ENCODE peak calls at places on chromosomes 5 and 9, in four cellular contexts. H, D, F and Z are unnamed samples.

GRCh38 chr5:1465966-1466471 is 20.8 kb upstream of the SLC6A3 start:
- DNase-seq in F (no peak), H (no peak), D (no peak), Z (no peak)

GRCh38 chr9:113355197-113355596 is 5.9 kb downstream of the BSPRY start:
- DNase-seq in H (peak; percentile 29), D (no peak), F (no peak), Z (no peak)

GRCh38 chr5:12272389-12272788 is 368.1 kb upstream of the CTNND2 start:
- DNase-seq in H (peak; percentile 59), D (no peak), F (peak; percentile 8), Z (no peak)

GRCh38 chr5:150411245-150411979 is 1.3 kb downstream of the CD74 start:
- DNase-seq in F (peak; percentile 34), D (no peak), H (peak; percentile 21), Z (no peak)

GRCh38 chr9:73176450-73176875 is 24.8 kb downstream of the ANXA1 start:
- DNase-seq in D (no peak), H (no peak), F (no peak), Z (no peak)

GRCh38 chr9:131704195-131704983 is 35.5 kb downstream of the RAPGEF1 start:
- DNase-seq in F (no peak), D (no peak), H (no peak), Z (no peak)

GRCh38 chr9:99146574-99146973 is 41.7 kb downstream of the TGFBR1 start:
- DNase-seq in H (no peak), D (no peak), F (no peak), Z (peak; percentile 25)

GRCh38 chr5:42810905-42811590 is 644 bp downstream of the SELENOP start:
- DNase-seq in D (no peak), F (no peak), H (no peak), Z (no peak)

GRCh38 chr9:28915256-28915930 is 1342.1 kb upstream of the C9orf72 start:
- DNase-seq in D (no peak), F (peak; percentile 72), H (no peak), Z (no peak)

GRCh38 chr5:2399804-2400203 is 351.7 kb downstream of the IRX2 start:
- DNase-seq in F (no peak), H (no peak), D (no peak), Z (no peak)

GRCh38 chr5:32785639-32786216 is 74.6 kb downstream of the NPR3 start:
- DNase-seq in D (no peak), H (no peak), F (no peak), Z (no peak)

GRCh38 chr5:118447350-118447749 is 541.0 kb downstream of the DTWD2 start:
- DNase-seq in F (no peak), D (no peak), H (no peak), Z (no peak)

GRCh38 chr9:95316274-95316673 is 1.2 kb downstream of the FANCC start:
- DNase-seq in H (peak; percentile 28), D (no peak), F (no peak), Z (no peak)

GRCh38 chr5:72815580-72816296 is 723 bp upstream of the TNPO1 start:
- DNase-seq in D (no peak), F (no peak), H (no peak), Z (no peak)

GRCh38 chr5:142617416-142617815 is 68.5 kb downstream of the FGF1 start:
- DNase-seq in D (no peak), F (no peak), H (no peak), Z (no peak)

GRCh38 chr9:117034862-117035261 is 347.8 kb downstream of the TRIM32 start:
- DNase-seq in F (peak; percentile 26), H (peak; percentile 79), D (peak; percentile 36), Z (no peak)

GRCh38 chr9:98807070-98807810 is at the start of gene GALNT12:
- DNase-seq in H (peak; percentile 80), F (peak; percentile 68), D (no peak), Z (no peak)

GRCh38 chr5:113071401-113071800 is 94.8 kb downstream of the DCP2 start:
- DNase-seq in F (no peak), D (no peak), H (no peak), Z (no peak)

GRCh38 chr5:2912741-2913140 is 161.3 kb upstream of the IRX2 start:
- DNase-seq in F (no peak), H (no peak), D (no peak), Z (no peak)

GRCh38 chr5:7802855-7803254 is 48.1 kb downstream of the CFAP90 start:
- DNase-seq in H (no peak), F (no peak), D (no peak), Z (no peak)

GRCh38 chr5:16628376-16628775 is 11.6 kb upstream of the RETREG1 start:
- DNase-seq in F (no peak), H (no peak), D (no peak), Z (no peak)

GRCh38 chr5:164475339-164475977 is 970.0 kb downstream of the MAT2B start:
- DNase-seq in D (no peak), H (peak; percentile 13), F (peak; percentile 32), Z (peak; percentile 47)

GRCh38 chr5:76724871-76725270 is 8.9 kb downstream of the F2R start:
- DNase-seq in D (no peak), F (peak; percentile 10), H (no peak), Z (no peak)

GRCh38 chr9:113574381-113575262 is 111.1 kb downstream of the RGS3 start:
- DNase-seq in F (no peak), D (no peak), H (no peak), Z (no peak)

GRCh38 chr5:133049726-133050048 is 2.1 kb upstream of the HSPA4 start:
- DNase-seq in D (no peak), F (peak; percentile 37), H (no peak), Z (peak; percentile 53)

GRCh38 chr5:34742112-34742511 is 86.0 kb downstream of the RAI14 start:
- DNase-seq in F (no peak), H (no peak), D (no peak), Z (no peak)

GRCh38 chr5:15577132-15577531 is 77.2 kb downstream of the FBXL7 start:
- DNase-seq in H (no peak), F (no peak), D (no peak), Z (peak; percentile 46)

GRCh38 chr9:100229561-100229960 is 123.2 kb downstream of the TEX10 start:
- DNase-seq in F (no peak), D (no peak), H (no peak), Z (no peak)

GRCh38 chr5:62653001-62653863 is 74.6 kb downstream of the LRRC70 start:
- DNase-seq in D (peak; percentile 44), H (no peak), F (no peak), Z (peak; percentile 63)

GRCh38 chr5:154543380-154543779 is 65.4 kb upstream of the HAND1 start:
- DNase-seq in D (no peak), F (no peak), H (no peak), Z (no peak)

GRCh38 chr9:126144617-126145456 is 181.8 kb upstream of the MVB12B start:
- DNase-seq in D (no peak), H (no peak), F (no peak), Z (no peak)

GRCh38 chr5:141605523-141606277 is 13.1 kb downstream of the DIAPH1 start:
- DNase-seq in H (no peak), F (no peak), D (peak; percentile 88), Z (peak; percentile 88)

GRCh38 chr9:122126340-122127333 is 32.9 kb downstream of the NDUFA8 start:
- DNase-seq in D (no peak), F (peak; percentile 41), H (peak; percentile 69), Z (no peak)

GRCh38 chr9:127185931-127186781 is 63.7 kb upstream of the ANGPTL2 start:
- DNase-seq in H (peak; percentile 34), F (peak; percentile 85), D (no peak), Z (peak; percentile 77)

GRCh38 chr9:79694676-79695400 is 123.1 kb downstream of the TLE4 start:
- DNase-seq in D (no peak), F (peak; percentile 30), H (peak; percentile 81), Z (no peak)

GRCh38 chr9:21558079-21558478 is 76.0 kb upstream of the IFNE start:
- DNase-seq in H (no peak), D (no peak), F (no peak), Z (peak; percentile 59)

GRCh38 chr9:21560281-21560745 is 78.2 kb upstream of the IFNE start:
- DNase-seq in D (no peak), H (no peak), F (no peak), Z (no peak)

GRCh38 chr9:21557428-21557768 is 75.3 kb upstream of the IFNE start:
- DNase-seq in F (no peak), D (no peak), H (no peak), Z (peak; percentile 59)

GRCh38 chr9:21559402-21560280 is 77.5 kb upstream of the IFNE start:
- DNase-seq in D (no peak), H (peak; percentile 87), F (peak; percentile 87), Z (peak; percentile 68)

DNA sequence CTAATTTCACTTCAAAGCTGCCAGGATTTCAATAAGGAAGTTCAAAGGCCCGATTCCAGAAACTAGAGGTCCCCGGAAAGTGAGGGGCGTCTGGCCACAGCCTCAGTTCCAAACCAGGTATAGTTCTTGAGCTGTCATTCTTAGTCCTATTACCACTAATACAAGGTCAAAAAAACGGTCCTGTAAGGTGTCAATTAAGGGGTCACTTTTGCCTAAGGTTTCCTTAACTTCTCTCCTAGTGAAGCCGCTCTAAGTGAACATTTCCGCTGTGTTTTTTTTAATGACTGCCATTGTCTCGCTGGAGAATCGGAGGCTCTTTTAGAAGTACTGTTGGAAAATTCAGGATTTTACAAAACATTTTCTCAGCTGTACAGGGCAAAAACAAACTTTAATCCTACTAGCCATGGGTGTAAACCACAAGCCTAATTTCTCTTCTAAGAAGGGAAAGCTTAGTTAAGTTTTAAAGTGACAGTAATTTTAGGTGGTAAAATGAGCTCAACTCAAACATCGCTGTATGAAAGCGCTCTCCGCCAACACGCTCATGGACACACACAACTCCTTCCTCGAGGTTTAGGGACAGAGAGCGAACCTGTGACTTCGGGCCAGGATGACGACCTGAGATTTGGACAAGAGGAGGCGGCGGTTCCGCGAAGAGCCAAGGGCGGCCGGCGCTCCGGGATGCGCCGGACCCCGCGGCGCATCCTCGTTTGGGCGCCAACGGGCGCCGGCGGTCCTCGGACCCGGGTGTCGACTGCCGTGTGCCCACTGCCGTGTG is 76.7 kb upstream of the IFNE start:
- DNase-seq in H (peak; percentile 46), F (no peak), D (no peak), Z (peak; percentile 74)
- TF ChIP-seq EZH2 in H (peak; percentile 70), F (peak; percentile 63), D (no peak), Z (no peak)

GRCh38 chr5:93579561-93580386 is 1.2 kb downstream of the NR2F1-AS1 start:
- DNase-seq in H (peak; percentile 76), F (no peak), D (no peak), Z (peak; percentile 65)
- TF ChIP-seq EZH2 in H (peak; percentile 73), F (peak; percentile 86), D (no peak), Z (no peak)

GRCh38 chr9:34957492-34958410 is at the start of gene PHF24:
- DNase-seq in H (peak; percentile 78), D (no peak), F (peak; percentile 70), Z (no peak)
- TF ChIP-seq EZH2 in H (peak; percentile 58), D (no peak), F (no peak), Z (peak; percentile 81)

GRCh38 chr5:116572375-116573278 is 2.0 kb downstream of the SEMA6A start:
- DNase-seq in H (peak; percentile 81), F (peak; percentile 59), D (no peak), Z (peak; percentile 25)
- TF ChIP-seq EZH2 in H (no peak), F (no peak), D (no peak), Z (peak; percentile 95)

GRCh38 chr9:97500765-97501176 is 695 bp upstream of the TMOD1 start:
- DNase-seq in F (no peak), D (no peak), H (no peak), Z (no peak)
- TF ChIP-seq EZH2 in F (no peak), D (no peak), H (no peak), Z (no peak)

DNA sequence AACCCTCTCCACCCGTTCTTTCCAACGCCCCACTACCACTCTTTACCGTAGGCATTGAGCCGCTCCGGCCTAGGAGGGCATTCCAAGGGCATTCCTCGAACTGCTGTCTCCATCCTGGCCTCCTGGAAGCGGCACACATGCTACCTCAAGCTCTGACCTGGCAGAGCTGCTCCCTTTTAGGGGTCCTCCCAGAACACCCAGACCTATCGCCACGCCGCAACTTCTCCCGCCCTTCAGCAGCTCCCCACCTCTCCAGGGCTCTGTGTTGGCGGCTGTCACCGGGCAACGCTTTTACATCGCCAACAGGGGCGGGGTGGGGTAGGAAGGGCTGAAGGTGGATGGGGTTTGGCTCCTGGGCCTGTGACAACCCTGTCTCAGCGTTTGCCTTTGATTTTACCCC is 4.6 kb upstream of the MYORG start:
- DNase-seq in D (no peak), H (peak; percentile 34), F (peak; percentile 13), Z (no peak)
- TF ChIP-seq EZH2 in D (no peak), H (no peak), F (no peak), Z (peak; percentile 21)